ENCODE peak calls at places on chromosome 11, in seven cellular contexts. One of them, this sample, is unnamed.

GRCh38 chr11:72851726-72852125 is 37.5 kb downstream of the ATG16L2 start:
- DNase-seq in H1: no peak
- DNase-seq in HepG2: no peak
- DNase-seq in GM12878: no peak
- DNase-seq in SK-N-SH: no peak
- DNase-seq in K562: no peak
- DNase-seq in GM12892: no peak
- DNase-seq in this sample: no peak

GRCh38 chr11:118975771-118976709 is 4.5 kb downstream of the FOXR1 start:
- DNase-seq in H1: no peak
- DNase-seq in HepG2: no peak
- DNase-seq in GM12878: no peak
- DNase-seq in SK-N-SH: no peak
- DNase-seq in K562: peak; percentile 40
- DNase-seq in GM12892: no peak
- DNase-seq in this sample: no peak

GRCh38 chr11:12285811-12286222 is 91.6 kb upstream of the PARVA start:
- DNase-seq in H1: peak; percentile 30
- DNase-seq in HepG2: no peak
- DNase-seq in GM12878: no peak
- DNase-seq in SK-N-SH: peak; percentile 11
- DNase-seq in K562: no peak
- DNase-seq in GM12892: no peak
- DNase-seq in this sample: no peak

GRCh38 chr11:10490032-10490397 is 35.0 kb downstream of the AMPD3 start:
- DNase-seq in H1: no peak
- DNase-seq in HepG2: no peak
- DNase-seq in GM12878: no peak
- DNase-seq in SK-N-SH: no peak
- DNase-seq in K562: peak; percentile 20
- DNase-seq in GM12892: no peak
- DNase-seq in this sample: no peak

GRCh38 chr11:86459682-86460460 is 85.2 kb downstream of the CCDC81 start:
- DNase-seq in H1: no peak
- DNase-seq in HepG2: peak; percentile 49
- DNase-seq in GM12878: no peak
- DNase-seq in SK-N-SH: peak; percentile 14
- DNase-seq in K562: no peak
- DNase-seq in GM12892: no peak
- DNase-seq in this sample: no peak

GRCh38 chr11:84396521-84396920 is 1110.4 kb upstream of the CCDC90B start:
- DNase-seq in H1: no peak
- DNase-seq in HepG2: no peak
- DNase-seq in GM12878: no peak
- DNase-seq in SK-N-SH: no peak
- DNase-seq in K562: no peak
- DNase-seq in GM12892: no peak
- DNase-seq in this sample: no peak

GRCh38 chr11:73982595-73982989 is at the start of gene UCP2:
- DNase-seq in H1: no peak
- DNase-seq in HepG2: no peak
- DNase-seq in GM12878: no peak
- DNase-seq in SK-N-SH: peak; percentile 95
- DNase-seq in K562: peak; percentile 91
- DNase-seq in GM12892: peak; percentile 75
- DNase-seq in this sample: peak; percentile 65

GRCh38 chr11:103700605-103701004 is 335.8 kb upstream of the DDI1 start:
- DNase-seq in H1: no peak
- DNase-seq in HepG2: no peak
- DNase-seq in GM12878: no peak
- DNase-seq in SK-N-SH: no peak
- DNase-seq in K562: no peak
- DNase-seq in GM12892: no peak
- DNase-seq in this sample: no peak

GRCh38 chr11:15828241-15828903 is 528.0 kb downstream of the SOX6 start:
- DNase-seq in H1: no peak
- DNase-seq in HepG2: no peak
- DNase-seq in GM12878: no peak
- DNase-seq in SK-N-SH: no peak
- DNase-seq in K562: no peak
- DNase-seq in GM12892: no peak
- DNase-seq in this sample: no peak

GRCh38 chr11:103055174-103055890 is 36.6 kb downstream of the DCUN1D5 start:
- DNase-seq in H1: no peak
- DNase-seq in HepG2: peak; percentile 32
- DNase-seq in GM12878: no peak
- DNase-seq in SK-N-SH: peak; percentile 12
- DNase-seq in K562: peak; percentile 21
- DNase-seq in GM12892: no peak
- DNase-seq in this sample: no peak

GRCh38 chr11:124108158-124108557 is 7.1 kb upstream of the VWA5A start:
- DNase-seq in H1: no peak
- DNase-seq in HepG2: peak; percentile 3
- DNase-seq in GM12878: no peak
- DNase-seq in SK-N-SH: no peak
- DNase-seq in K562: peak; percentile 40
- DNase-seq in GM12892: no peak
- DNase-seq in this sample: no peak

GRCh38 chr11:65559535-65559934 is 1.4 kb upstream of the LTBP3 start:
- DNase-seq in H1: no peak
- DNase-seq in HepG2: no peak
- DNase-seq in GM12878: no peak
- DNase-seq in SK-N-SH: no peak
- DNase-seq in K562: no peak
- DNase-seq in GM12892: no peak
- DNase-seq in this sample: no peak

GRCh38 chr11:128465946-128466688 is 121.2 kb downstream of the ETS1 start:
- DNase-seq in H1: no peak
- DNase-seq in HepG2: no peak
- DNase-seq in GM12878: no peak
- DNase-seq in SK-N-SH: no peak
- DNase-seq in K562: no peak
- DNase-seq in GM12892: no peak
- DNase-seq in this sample: no peak

GRCh38 chr11:128463386-128463829 is 124.0 kb downstream of the ETS1 start:
- DNase-seq in H1: no peak
- DNase-seq in HepG2: no peak
- DNase-seq in GM12878: no peak
- DNase-seq in SK-N-SH: peak; percentile 39
- DNase-seq in K562: no peak
- DNase-seq in GM12892: no peak
- DNase-seq in this sample: no peak

GRCh38 chr11:128463975-128464374 is 123.4 kb downstream of the ETS1 start:
- DNase-seq in H1: no peak
- DNase-seq in HepG2: no peak
- DNase-seq in GM12878: no peak
- DNase-seq in SK-N-SH: no peak
- DNase-seq in K562: no peak
- DNase-seq in GM12892: no peak
- DNase-seq in this sample: no peak

GRCh38 chr11:128465531-128465930 is 121.8 kb downstream of the ETS1 start:
- DNase-seq in H1: no peak
- DNase-seq in HepG2: no peak
- DNase-seq in GM12878: no peak
- DNase-seq in SK-N-SH: no peak
- DNase-seq in K562: no peak
- DNase-seq in GM12892: no peak
- DNase-seq in this sample: no peak

DNA sequence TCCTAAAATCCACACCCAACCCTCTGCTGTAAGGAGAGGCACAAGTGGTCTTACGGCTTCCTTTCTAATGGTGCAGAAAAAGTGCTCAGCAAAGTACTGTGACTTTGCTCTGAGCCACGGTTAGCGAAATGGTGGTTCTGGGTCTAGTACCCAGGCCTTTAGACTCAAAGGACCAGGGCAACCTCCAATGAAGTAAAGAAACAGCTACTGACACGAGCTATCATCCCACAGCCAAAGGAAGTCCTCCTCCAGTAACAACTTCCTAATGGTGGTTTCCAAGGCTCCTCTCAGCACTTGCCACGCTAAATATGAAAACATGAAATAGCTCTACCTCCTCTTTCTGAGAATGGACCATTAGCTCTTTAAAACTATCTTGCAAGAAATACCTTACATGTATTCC is 122.5 kb downstream of the ETS1 start:
- DNase-seq in H1: no peak
- DNase-seq in HepG2: no peak
- DNase-seq in GM12878: no peak
- DNase-seq in SK-N-SH: no peak
- DNase-seq in K562: no peak
- DNase-seq in GM12892: no peak
- DNase-seq in this sample: no peak
- TF ChIP-seq TAF1 in H1: no peak
- TF ChIP-seq TAF1 in HepG2: no peak
- TF ChIP-seq TAF1 in GM12878: no peak
- TF ChIP-seq TAF1 in SK-N-SH: no peak
- TF ChIP-seq TAF1 in K562: no peak
- TF ChIP-seq TAF1 in GM12892: no peak
- TF ChIP-seq TAF1 in this sample: no peak

GRCh38 chr11:24386551-24387404 is 110.1 kb upstream of the LUZP2 start:
- DNase-seq in H1: no peak
- DNase-seq in HepG2: peak; percentile 12
- DNase-seq in GM12878: no peak
- DNase-seq in SK-N-SH: peak; percentile 13
- DNase-seq in K562: no peak
- DNase-seq in GM12892: no peak
- DNase-seq in this sample: no peak
- TF ChIP-seq TAF1 in H1: no peak
- TF ChIP-seq TAF1 in HepG2: no peak
- TF ChIP-seq TAF1 in GM12878: no peak
- TF ChIP-seq TAF1 in SK-N-SH: no peak
- TF ChIP-seq TAF1 in K562: no peak
- TF ChIP-seq TAF1 in GM12892: no peak
- TF ChIP-seq TAF1 in this sample: no peak

GRCh38 chr11:117412176-117412575 is 84.5 kb downstream of the CEP164 start:
- DNase-seq in H1: no peak
- DNase-seq in HepG2: no peak
- DNase-seq in GM12878: no peak
- DNase-seq in SK-N-SH: no peak
- DNase-seq in K562: no peak
- DNase-seq in GM12892: no peak
- DNase-seq in this sample: no peak
- TF ChIP-seq TAF1 in H1: no peak
- TF ChIP-seq TAF1 in HepG2: no peak
- TF ChIP-seq TAF1 in GM12878: no peak
- TF ChIP-seq TAF1 in SK-N-SH: no peak
- TF ChIP-seq TAF1 in K562: no peak
- TF ChIP-seq TAF1 in GM12892: no peak
- TF ChIP-seq TAF1 in this sample: no peak

GRCh38 chr11:76850815-76851214 is 9.9 kb upstream of the ACER3 start:
- DNase-seq in H1: no peak
- DNase-seq in HepG2: no peak
- DNase-seq in GM12878: no peak
- DNase-seq in SK-N-SH: no peak
- DNase-seq in K562: no peak
- DNase-seq in GM12892: no peak
- DNase-seq in this sample: no peak
- TF ChIP-seq TAF1 in H1: no peak
- TF ChIP-seq TAF1 in HepG2: no peak
- TF ChIP-seq TAF1 in GM12878: no peak
- TF ChIP-seq TAF1 in SK-N-SH: no peak
- TF ChIP-seq TAF1 in K562: no peak
- TF ChIP-seq TAF1 in GM12892: no peak
- TF ChIP-seq TAF1 in this sample: no peak

GRCh38 chr11:36026315-36026968 is 82.6 kb downstream of the LDLRAD3 start:
- DNase-seq in H1: no peak
- DNase-seq in HepG2: no peak
- DNase-seq in GM12878: no peak
- DNase-seq in SK-N-SH: no peak
- DNase-seq in K562: no peak
- DNase-seq in GM12892: no peak
- DNase-seq in this sample: no peak

GRCh38 chr11:36024716-36025115 is 80.9 kb downstream of the LDLRAD3 start:
- DNase-seq in H1: no peak
- DNase-seq in HepG2: no peak
- DNase-seq in GM12878: no peak
- DNase-seq in SK-N-SH: no peak
- DNase-seq in K562: no peak
- DNase-seq in GM12892: no peak
- DNase-seq in this sample: no peak

GRCh38 chr11:36027731-36028130 is 83.9 kb downstream of the LDLRAD3 start:
- DNase-seq in H1: no peak
- DNase-seq in HepG2: no peak
- DNase-seq in GM12878: no peak
- DNase-seq in SK-N-SH: no peak
- DNase-seq in K562: no peak
- DNase-seq in GM12892: no peak
- DNase-seq in this sample: no peak

GRCh38 chr11:36022891-36023290 is 79.0 kb downstream of the LDLRAD3 start:
- DNase-seq in H1: no peak
- DNase-seq in HepG2: no peak
- DNase-seq in GM12878: no peak
- DNase-seq in SK-N-SH: no peak
- DNase-seq in K562: no peak
- DNase-seq in GM12892: no peak
- DNase-seq in this sample: no peak

GRCh38 chr11:36023922-36024321 is 80.1 kb downstream of the LDLRAD3 start:
- DNase-seq in H1: no peak
- DNase-seq in HepG2: no peak
- DNase-seq in GM12878: no peak
- DNase-seq in SK-N-SH: no peak
- DNase-seq in K562: no peak
- DNase-seq in GM12892: no peak
- DNase-seq in this sample: no peak
- TF ChIP-seq TAF1 in H1: no peak
- TF ChIP-seq TAF1 in HepG2: no peak
- TF ChIP-seq TAF1 in GM12878: no peak
- TF ChIP-seq TAF1 in SK-N-SH: no peak
- TF ChIP-seq TAF1 in K562: no peak
- TF ChIP-seq TAF1 in GM12892: no peak
- TF ChIP-seq TAF1 in this sample: no peak

DNA sequence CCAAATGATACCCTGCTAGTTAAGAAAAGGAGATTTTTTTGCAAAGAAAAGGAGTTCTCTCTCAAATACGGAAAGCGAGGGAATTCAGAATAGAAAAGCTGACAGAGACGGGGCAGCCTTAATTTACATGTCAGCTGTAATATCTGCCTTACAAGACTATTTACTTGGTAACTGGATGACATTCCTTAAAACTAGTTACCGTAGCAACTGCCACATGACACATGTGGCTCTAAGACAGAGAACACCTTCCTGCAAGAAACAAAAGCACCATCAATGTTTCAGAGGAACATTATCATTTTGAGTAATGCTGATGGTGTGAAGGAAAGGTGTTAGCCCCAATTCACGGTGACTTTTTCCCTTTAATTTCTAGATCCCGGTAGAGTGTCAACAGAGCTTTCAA is 222.1 kb downstream of the LRRC4C start:
- DNase-seq in H1: no peak
- DNase-seq in HepG2: no peak
- DNase-seq in GM12878: no peak
- DNase-seq in SK-N-SH: no peak
- DNase-seq in K562: no peak
- DNase-seq in GM12892: no peak
- DNase-seq in this sample: no peak
- TF ChIP-seq TAF1 in H1: no peak
- TF ChIP-seq TAF1 in HepG2: no peak
- TF ChIP-seq TAF1 in GM12878: no peak
- TF ChIP-seq TAF1 in SK-N-SH: no peak
- TF ChIP-seq TAF1 in K562: no peak
- TF ChIP-seq TAF1 in GM12892: no peak
- TF ChIP-seq TAF1 in this sample: no peak

GRCh38 chr11:117748771-117749540 is 48.1 kb downstream of the DSCAML1 start:
- DNase-seq in H1: no peak
- DNase-seq in HepG2: peak; percentile 89
- DNase-seq in GM12878: no peak
- DNase-seq in SK-N-SH: no peak
- DNase-seq in K562: no peak
- DNase-seq in GM12892: no peak
- DNase-seq in this sample: no peak
- TF ChIP-seq TAF1 in H1: no peak
- TF ChIP-seq TAF1 in HepG2: no peak
- TF ChIP-seq TAF1 in GM12878: no peak
- TF ChIP-seq TAF1 in SK-N-SH: no peak
- TF ChIP-seq TAF1 in K562: no peak
- TF ChIP-seq TAF1 in GM12892: no peak
- TF ChIP-seq TAF1 in this sample: no peak